ENCODE peak calls at places on chromosomes 6 and 20, in four cellular contexts. N is lower lobe of right lung, U is tibial artery, S is left ventricle myocardium inferior. Z is an unnamed sample.

GRCh38 chr6:22401206-22401605 is 104.4 kb upstream of the PRL start:
- DNase-seq in S (no peak), N (no peak), U (no peak), Z (no peak)

GRCh38 chr20:19598117-19598516 is 159.9 kb upstream of the RIN2 start:
- DNase-seq in S (no peak), U (no peak), N (no peak), Z (no peak)

GRCh38 chr6:161101517-161101916 is 109.9 kb downstream of the MAP3K4 start:
- DNase-seq in N (no peak), S (no peak), U (no peak), Z (no peak)

GRCh38 chr6:39540454-39540853 is 184.8 kb downstream of the KIF6 start:
- DNase-seq in N (no peak), S (no peak), U (no peak), Z (no peak)

GRCh38 chr6:74091133-74091793 is 395.3 kb downstream of the CD109 start:
- DNase-seq in N (no peak), S (no peak), U (no peak), Z (no peak)

GRCh38 chr6:13368716-13369115 is 40.4 kb upstream of the TBC1D7 start:
- DNase-seq in U (no peak), N (no peak), S (no peak), Z (no peak)

GRCh38 chr6:79421707-79422484 is 115.3 kb downstream of the LCA5 start:
- DNase-seq in S (no peak), U (no peak), N (no peak), Z (no peak)

GRCh38 chr6:38495922-38496635 is 143.7 kb downstream of the BTBD9 start:
- DNase-seq in U (no peak), S (no peak), N (no peak), Z (no peak)

GRCh38 chr6:112016335-112016734 is 37.6 kb upstream of the CCN6 start:
- DNase-seq in N (no peak), S (peak; percentile 40), U (no peak), Z (no peak)

GRCh38 chr20:57090590-57091560 is 175.6 kb downstream of the BMP7 start:
- DNase-seq in U (no peak), N (peak; percentile 19), S (no peak), Z (no peak)

GRCh38 chr6:166809721-166810120 is 146.6 kb downstream of the RNASET2 start:
- DNase-seq in N (no peak), S (no peak), U (no peak), Z (no peak)

GRCh38 chr6:44960898-44961297 is 367.2 kb upstream of the RUNX2 start:
- DNase-seq in S (no peak), N (no peak), U (no peak), Z (no peak)

GRCh38 chr6:131293472-131293911 is 158.2 kb downstream of the AKAP7 start:
- DNase-seq in N (no peak), U (no peak), S (no peak), Z (no peak)

GRCh38 chr6:132357120-132357519 is 44.2 kb downstream of the MOXD1 start:
- DNase-seq in U (no peak), N (no peak), S (no peak), Z (no peak)

GRCh38 chr20:53870426-53871199 is 199.8 kb downstream of the BCAS1 start:
- DNase-seq in N (no peak), S (no peak), U (no peak), Z (no peak)

GRCh38 chr6:36120979-36121706 is 9.2 kb upstream of the MAPK13 start:
- DNase-seq in N (peak; percentile 82), S (peak; percentile 45), U (peak; percentile 71), Z (peak; percentile 30)

GRCh38 chr6:90025418-90026089 is 131.3 kb downstream of the GJA10 start:
- DNase-seq in U (no peak), N (no peak), S (no peak), Z (no peak)

GRCh38 chr6:120304223-120304622 is 954.7 kb upstream of the MAN1A1 start:
- DNase-seq in N (no peak), S (no peak), U (no peak), Z (no peak)

GRCh38 chr20:50909413-50909812 is 21.8 kb downstream of the ADNP start:
- DNase-seq in S (no peak), U (no peak), N (no peak), Z (no peak)

GRCh38 chr6:166598441-166599138 is 12.1 kb upstream of the RAMACL start:
- DNase-seq in U (peak; percentile 85), S (peak; percentile 51), N (no peak), Z (peak; percentile 83)

GRCh38 chr20:25360631-25361286 is 29.9 kb downstream of the ABHD12 start:
- DNase-seq in N (no peak), U (no peak), S (no peak), Z (no peak)

GRCh38 chr6:37050854-37051137 is 45.3 kb downstream of the FGD2 start:
- DNase-seq in S (no peak), U (no peak), N (no peak), Z (no peak)

GRCh38 chr20:35271904-35272303 is 6.0 kb downstream of the MMP24OS start:
- DNase-seq in S (no peak), N (no peak), U (no peak), Z (no peak)

GRCh38 chr20:20551409-20551808 is 161.0 kb downstream of the RALGAPA2 start:
- DNase-seq in U (no peak), S (no peak), N (no peak), Z (no peak)

GRCh38 chr20:40262219-40262618 is 426.8 kb downstream of the MAFB start:
- DNase-seq in S (no peak), U (no peak), N (no peak), Z (no peak)

GRCh38 chr6:5126214-5126613 is 41.1 kb downstream of the PPP1R3G start:
- DNase-seq in S (no peak), U (no peak), N (no peak), Z (no peak)

GRCh38 chr6:150685860-150686259 is 86.2 kb downstream of the PLEKHG1 start:
- DNase-seq in S (no peak), N (peak; percentile 58), U (no peak), Z (no peak)

GRCh38 chr20:3262566-3262965 is 23.6 kb upstream of the SLC4A11 start:
- DNase-seq in S (no peak), U (no peak), N (no peak), Z (no peak)

GRCh38 chr6:127855542-127856159 is 45.2 kb downstream of the THEMIS start:
- DNase-seq in N (no peak), U (no peak), S (no peak), Z (no peak)

GRCh38 chr6:41707565-41708200 is 27.7 kb downstream of the TFEB start:
- DNase-seq in N (peak; percentile 67), S (no peak), U (no peak), Z (no peak)

GRCh38 chr6:44221291-44221960 is 2.0 kb upstream of the SLC29A1 start:
- DNase-seq in N (peak; percentile 92), S (peak; percentile 94), U (peak; percentile 98), Z (peak; percentile 96)

GRCh38 chr6:49541210-49541724 is 9.2 kb upstream of the C6orf141 start:
- DNase-seq in N (no peak), U (no peak), S (no peak), Z (no peak)

GRCh38 chr20:1820137-1821074 is 74.8 kb upstream of the SIRPA start:
- DNase-seq in N (peak; percentile 70), U (peak; percentile 68), S (no peak), Z (no peak)

GRCh38 chr6:108174371-108175175 is 8.8 kb downstream of the NR2E1 start:
- DNase-seq in N (no peak), S (no peak), U (no peak), Z (peak; percentile 62)

Z was measured in ascending aorta.